ENCODE peak calls at places on chromosomes 7 and 10, in nine cellular contexts. One of them, this sample, is unnamed.

GRCh38 chr10:96930469-96930868 is 98.4 kb downstream of the LCOR start:
- DNase-seq in stomach: no peak
- DNase-seq in heart left ventricle: no peak
- DNase-seq in uterus: no peak
- DNase-seq in IMR-90: no peak
- DNase-seq in tibial nerve: no peak
- DNase-seq in gastrocnemius medialis: no peak
- DNase-seq in endothelial cell of umbilical vein: no peak
- DNase-seq in body of pancreas: no peak
- DNase-seq in this sample: no peak

GRCh38 chr7:1463685-1464223 is 4.5 kb upstream of the MICALL2 start:
- DNase-seq in heart left ventricle: no peak
- DNase-seq in uterus: no peak
- DNase-seq in IMR-90: no peak
- DNase-seq in endothelial cell of umbilical vein: no peak
- DNase-seq in body of pancreas: no peak
- DNase-seq in gastrocnemius medialis: no peak
- DNase-seq in stomach: no peak
- DNase-seq in tibial nerve: no peak
- DNase-seq in this sample: no peak

GRCh38 chr7:68185641-68186040 is 1189.0 kb downstream of the TYW1 start:
- DNase-seq in uterus: no peak
- DNase-seq in tibial nerve: no peak
- DNase-seq in gastrocnemius medialis: no peak
- DNase-seq in stomach: no peak
- DNase-seq in body of pancreas: no peak
- DNase-seq in heart left ventricle: no peak
- DNase-seq in IMR-90: no peak
- DNase-seq in endothelial cell of umbilical vein: no peak
- DNase-seq in this sample: no peak

GRCh38 chr10:32232378-32232777 is 114.6 kb downstream of the EPC1 start:
- DNase-seq in tibial nerve: no peak
- DNase-seq in heart left ventricle: no peak
- DNase-seq in body of pancreas: no peak
- DNase-seq in gastrocnemius medialis: no peak
- DNase-seq in uterus: no peak
- DNase-seq in IMR-90: no peak
- DNase-seq in stomach: no peak
- DNase-seq in endothelial cell of umbilical vein: no peak
- DNase-seq in this sample: no peak

GRCh38 chr10:28533315-28533564 is 322 bp downstream of the WAC start:
- DNase-seq in heart left ventricle: no peak
- DNase-seq in uterus: no peak
- DNase-seq in body of pancreas: no peak
- DNase-seq in tibial nerve: no peak
- DNase-seq in IMR-90: no peak
- DNase-seq in endothelial cell of umbilical vein: no peak
- DNase-seq in stomach: no peak
- DNase-seq in gastrocnemius medialis: no peak
- DNase-seq in this sample: no peak

GRCh38 chr10:79404231-79404609 is 41.2 kb downstream of the ZCCHC24 start:
- DNase-seq in stomach: peak; percentile 57
- DNase-seq in IMR-90: peak; percentile 76
- DNase-seq in body of pancreas: no peak
- DNase-seq in gastrocnemius medialis: peak; percentile 69
- DNase-seq in heart left ventricle: peak; percentile 71
- DNase-seq in tibial nerve: peak; percentile 78
- DNase-seq in uterus: peak; percentile 88
- DNase-seq in endothelial cell of umbilical vein: peak; percentile 11
- DNase-seq in this sample: peak; percentile 72

GRCh38 chr7:20306499-20306946 is 24.2 kb upstream of the ITGB8 start:
- DNase-seq in IMR-90: no peak
- DNase-seq in gastrocnemius medialis: no peak
- DNase-seq in endothelial cell of umbilical vein: peak; percentile 90
- DNase-seq in uterus: no peak
- DNase-seq in stomach: no peak
- DNase-seq in tibial nerve: no peak
- DNase-seq in heart left ventricle: no peak
- DNase-seq in body of pancreas: no peak
- DNase-seq in this sample: no peak

GRCh38 chr10:122282909-122283308 is 11.8 kb downstream of the BTBD16 start:
- DNase-seq in uterus: no peak
- DNase-seq in endothelial cell of umbilical vein: no peak
- DNase-seq in body of pancreas: no peak
- DNase-seq in tibial nerve: no peak
- DNase-seq in stomach: peak; percentile 8
- DNase-seq in heart left ventricle: no peak
- DNase-seq in IMR-90: no peak
- DNase-seq in gastrocnemius medialis: peak; percentile 14
- DNase-seq in this sample: no peak

GRCh38 chr10:86365346-86366032 is 1.1 kb downstream of the GRID1 start:
- DNase-seq in IMR-90: no peak
- DNase-seq in heart left ventricle: no peak
- DNase-seq in body of pancreas: no peak
- DNase-seq in gastrocnemius medialis: peak; percentile 11
- DNase-seq in tibial nerve: no peak
- DNase-seq in uterus: no peak
- DNase-seq in endothelial cell of umbilical vein: no peak
- DNase-seq in stomach: no peak
- DNase-seq in this sample: no peak

GRCh38 chr10:44824607-44825006 is 86.5 kb upstream of the TMEM72 start:
- DNase-seq in stomach: no peak
- DNase-seq in tibial nerve: no peak
- DNase-seq in body of pancreas: no peak
- DNase-seq in endothelial cell of umbilical vein: no peak
- DNase-seq in uterus: no peak
- DNase-seq in gastrocnemius medialis: no peak
- DNase-seq in heart left ventricle: no peak
- DNase-seq in IMR-90: no peak
- DNase-seq in this sample: no peak

GRCh38 chr7:44573464-44574285 is at the start of gene DDX56:
- DNase-seq in body of pancreas: peak; percentile 94
- DNase-seq in stomach: peak; percentile 96
- DNase-seq in gastrocnemius medialis: peak; percentile 92
- DNase-seq in uterus: peak; percentile 94
- DNase-seq in tibial nerve: peak; percentile 89
- DNase-seq in heart left ventricle: peak; percentile 97
- DNase-seq in endothelial cell of umbilical vein: peak; percentile 96
- DNase-seq in IMR-90: peak; percentile 92
- DNase-seq in this sample: peak; percentile 97

GRCh38 chr10:4191354-4191753 is 406.3 kb upstream of the KLF6 start:
- DNase-seq in uterus: no peak
- DNase-seq in stomach: no peak
- DNase-seq in tibial nerve: no peak
- DNase-seq in heart left ventricle: no peak
- DNase-seq in gastrocnemius medialis: no peak
- DNase-seq in IMR-90: no peak
- DNase-seq in endothelial cell of umbilical vein: no peak
- DNase-seq in body of pancreas: no peak
- DNase-seq in this sample: no peak

GRCh38 chr7:16232273-16232672 is 189.1 kb downstream of the CRPPA start:
- DNase-seq in tibial nerve: no peak
- DNase-seq in gastrocnemius medialis: no peak
- DNase-seq in stomach: no peak
- DNase-seq in IMR-90: no peak
- DNase-seq in body of pancreas: no peak
- DNase-seq in uterus: no peak
- DNase-seq in heart left ventricle: no peak
- DNase-seq in endothelial cell of umbilical vein: no peak
- DNase-seq in this sample: no peak

GRCh38 chr7:115122388-115122787 is 200.5 kb downstream of the MDFIC start:
- DNase-seq in stomach: no peak
- DNase-seq in tibial nerve: no peak
- DNase-seq in uterus: no peak
- DNase-seq in body of pancreas: no peak
- DNase-seq in endothelial cell of umbilical vein: peak; percentile 33
- DNase-seq in IMR-90: no peak
- DNase-seq in heart left ventricle: no peak
- DNase-seq in gastrocnemius medialis: no peak
- DNase-seq in this sample: no peak

GRCh38 chr10:129916506-129916995 is 47.5 kb downstream of the EBF3 start:
- DNase-seq in heart left ventricle: no peak
- DNase-seq in gastrocnemius medialis: no peak
- DNase-seq in endothelial cell of umbilical vein: no peak
- DNase-seq in body of pancreas: no peak
- DNase-seq in tibial nerve: no peak
- DNase-seq in uterus: no peak
- DNase-seq in stomach: no peak
- DNase-seq in IMR-90: no peak
- DNase-seq in this sample: no peak

GRCh38 chr10:42630537-42631134 is 7.7 kb downstream of the ZNF33B start:
- DNase-seq in heart left ventricle: no peak
- DNase-seq in gastrocnemius medialis: no peak
- DNase-seq in body of pancreas: no peak
- DNase-seq in uterus: no peak
- DNase-seq in stomach: no peak
- DNase-seq in tibial nerve: no peak
- DNase-seq in IMR-90: no peak
- DNase-seq in endothelial cell of umbilical vein: no peak
- DNase-seq in this sample: no peak

DNA sequence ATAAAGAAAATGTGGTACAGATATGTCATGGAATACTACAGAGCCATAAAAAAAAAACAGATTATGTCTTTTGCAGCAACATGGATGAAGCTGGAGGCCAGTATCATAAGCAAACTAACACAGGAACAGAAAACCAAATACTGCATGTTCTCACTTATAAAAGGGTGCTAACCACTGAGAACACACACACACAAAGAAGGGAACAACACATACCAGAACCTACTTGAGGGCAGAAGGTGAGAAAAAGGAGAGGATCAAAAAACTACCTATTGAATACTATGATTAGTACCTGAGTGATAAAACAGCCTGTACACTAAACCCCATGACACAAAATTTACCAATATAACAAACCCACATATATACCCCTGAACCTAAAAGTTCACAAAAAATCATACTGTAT is 144.6 kb downstream of the TPK1 start:
- DNase-seq in uterus: no peak
- DNase-seq in gastrocnemius medialis: no peak
- DNase-seq in body of pancreas: no peak
- DNase-seq in tibial nerve: no peak
- DNase-seq in IMR-90: no peak
- DNase-seq in endothelial cell of umbilical vein: no peak
- DNase-seq in heart left ventricle: no peak
- DNase-seq in stomach: no peak
- DNase-seq in this sample: no peak
- TF ChIP-seq POLR2A in uterus: no peak
- TF ChIP-seq POLR2A in gastrocnemius medialis: no peak
- TF ChIP-seq POLR2A in body of pancreas: no peak
- TF ChIP-seq POLR2A in tibial nerve: no peak
- TF ChIP-seq POLR2A in IMR-90: no peak
- TF ChIP-seq POLR2A in endothelial cell of umbilical vein: no peak
- TF ChIP-seq POLR2A in heart left ventricle: no peak
- TF ChIP-seq POLR2A in stomach: no peak
- TF ChIP-seq POLR2A in this sample: no peak

GRCh38 chr10:90871279-90871760 is 454 bp upstream of the RPP30 start:
- DNase-seq in endothelial cell of umbilical vein: peak; percentile 90
- DNase-seq in IMR-90: peak; percentile 81
- DNase-seq in stomach: no peak
- DNase-seq in heart left ventricle: peak; percentile 37
- DNase-seq in uterus: peak; percentile 22
- DNase-seq in tibial nerve: peak; percentile 41
- DNase-seq in gastrocnemius medialis: peak; percentile 31
- DNase-seq in body of pancreas: no peak
- DNase-seq in this sample: peak; percentile 34
- TF ChIP-seq CTCF in endothelial cell of umbilical vein: peak; percentile 52
- TF ChIP-seq CTCF in IMR-90: peak; percentile 62
- TF ChIP-seq CTCF in stomach: no peak
- TF ChIP-seq CTCF in heart left ventricle: peak; percentile 39
- TF ChIP-seq CTCF in uterus: peak; percentile 38
- TF ChIP-seq CTCF in tibial nerve: peak; percentile 45
- TF ChIP-seq CTCF in gastrocnemius medialis: peak; percentile 14
- TF ChIP-seq CTCF in body of pancreas: peak; percentile 42
- TF ChIP-seq CTCF in this sample: peak; percentile 19

DNA sequence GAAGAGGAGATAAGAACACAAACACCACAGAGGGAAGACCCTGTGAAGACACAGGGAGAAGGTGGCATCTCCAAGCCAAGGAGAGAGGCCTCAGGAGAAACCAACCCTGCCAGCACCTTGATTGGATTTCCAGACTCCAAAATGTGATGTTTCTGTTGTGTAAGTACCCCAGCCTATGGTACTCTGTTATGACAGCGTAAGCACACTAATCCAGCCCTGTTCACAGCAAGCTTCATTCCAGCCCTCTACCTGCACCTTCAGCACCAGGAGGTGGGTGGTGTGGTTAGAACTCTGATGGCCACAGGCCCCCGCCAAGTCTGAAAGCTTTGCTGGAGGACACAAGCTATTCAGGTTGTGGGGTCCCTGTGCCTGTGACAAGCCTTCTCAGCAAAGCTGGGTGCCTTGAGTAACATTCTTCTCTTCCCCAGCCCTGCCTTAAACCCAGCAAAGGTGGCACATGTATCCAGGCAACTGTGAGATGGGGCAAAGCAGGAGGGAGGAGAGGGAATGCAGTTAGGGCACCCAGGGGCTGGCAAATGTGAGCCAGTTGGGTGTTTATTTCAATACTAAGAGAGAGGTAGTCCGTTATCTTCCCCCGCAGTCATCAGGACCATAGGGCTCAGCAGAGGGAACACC is 4.5 kb downstream of the VSTM4 start:
- DNase-seq in tibial nerve: no peak
- DNase-seq in endothelial cell of umbilical vein: no peak
- DNase-seq in heart left ventricle: no peak
- DNase-seq in uterus: no peak
- DNase-seq in IMR-90: no peak
- DNase-seq in stomach: no peak
- DNase-seq in body of pancreas: no peak
- DNase-seq in gastrocnemius medialis: no peak
- DNase-seq in this sample: no peak
- H3K4me1 ChIP-seq in tibial nerve: no peaks in the 10 kb centered on the region
- H3K4me1 ChIP-seq in endothelial cell of umbilical vein: no peaks in the 10 kb centered on the region
- H3K4me1 ChIP-seq in heart left ventricle: peaks cover 93% of the 10 kb centered on the region
- H3K4me1 ChIP-seq in uterus: no peaks in the 10 kb centered on the region
- H3K4me1 ChIP-seq in IMR-90: peaks cover 24% of the 10 kb centered on the region
- H3K4me1 ChIP-seq in stomach: peaks cover 84% of the 10 kb centered on the region
- H3K4me1 ChIP-seq in body of pancreas: peaks cover 15% of the 10 kb centered on the region
- H3K4me1 ChIP-seq in gastrocnemius medialis: peaks cover 30% of the 10 kb centered on the region
- H3K4me1 ChIP-seq in this sample: peaks cover 65% of the 10 kb centered on the region

DNA sequence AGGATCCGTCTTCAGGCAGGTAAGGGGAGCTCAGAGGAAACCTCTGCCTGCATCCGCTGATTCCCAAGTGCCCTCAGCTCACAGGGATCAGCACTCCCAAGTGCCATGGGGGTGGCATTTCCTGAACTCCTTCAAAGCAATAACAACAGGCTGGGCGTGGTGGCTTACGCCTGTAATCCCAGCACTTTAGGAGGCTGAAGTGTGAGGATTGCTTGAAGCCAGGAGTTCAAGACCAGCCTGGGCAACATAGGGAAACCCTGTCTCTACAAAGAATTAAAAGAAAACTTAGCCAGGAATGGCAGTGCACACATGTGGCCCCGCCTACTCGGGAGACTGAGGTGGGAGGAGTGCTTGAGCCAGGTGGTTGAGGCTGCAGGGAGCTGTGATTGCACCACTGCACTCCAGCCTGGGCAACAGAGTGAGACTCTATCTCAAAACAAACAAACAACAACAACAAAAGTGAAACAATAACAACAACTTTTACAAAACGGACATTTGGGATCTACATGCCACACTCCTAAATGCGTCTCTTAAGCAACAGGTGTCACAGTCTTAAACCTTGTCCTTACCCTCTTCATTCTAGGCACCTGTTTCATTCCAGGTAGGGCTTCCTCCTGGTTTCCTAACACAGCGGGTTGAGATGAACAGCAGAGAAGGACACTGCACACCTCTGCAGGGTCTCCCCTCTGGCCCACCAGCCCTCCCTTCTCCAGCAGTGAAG is 73.8 kb downstream of the PAXIP1 start:
- DNase-seq in gastrocnemius medialis: no peak
- DNase-seq in endothelial cell of umbilical vein: peak; percentile 9
- DNase-seq in uterus: no peak
- DNase-seq in body of pancreas: no peak
- DNase-seq in IMR-90: no peak
- DNase-seq in heart left ventricle: no peak
- DNase-seq in stomach: no peak
- DNase-seq in tibial nerve: no peak
- DNase-seq in this sample: no peak
- TF ChIP-seq POLR2A in gastrocnemius medialis: no peak
- TF ChIP-seq POLR2A in endothelial cell of umbilical vein: no peak
- TF ChIP-seq POLR2A in uterus: no peak
- TF ChIP-seq POLR2A in body of pancreas: no peak
- TF ChIP-seq POLR2A in IMR-90: no peak
- TF ChIP-seq POLR2A in heart left ventricle: no peak
- TF ChIP-seq POLR2A in stomach: no peak
- TF ChIP-seq POLR2A in tibial nerve: no peak
- TF ChIP-seq POLR2A in this sample: no peak

This sample was measured in adrenal gland.